ENCODE peak calls at places on chromosomes 12 and 14, in eight cellular contexts. I is COR-L47; C is activated T-helper 1 cell treated with Interleukin-2 at 50 U/mL for 16 hours; D is transverse colon; Q is COLO829; F is posterior vena cava; R is stimulated activated CD4-positive, alpha-beta T cell treated with anti-CD3 and anti-CD28 coated beads, TNF-alpha, amount 100 ng/mL, for 1 hour; M is mesenchymal stem cell. S is an unnamed sample.

GRCh38 chr12:31989987-31990386 is 30.8 kb downstream of the RESF1 start:
- DNase-seq in M (peak), F (no peak), Q (no peak), R (no peak), D (no peak), C (no peak), I (no peak), S (no peak)

GRCh38 chr14:95660550-95661515 is 25.4 kb upstream of the TCL1B start:
- DNase-seq in Q (peak), M (no peak), R (no peak), F (no peak), D (no peak), I (no peak), C (no peak), S (no peak)

GRCh38 chr12:77120156-77120555 is 54.8 kb upstream of the E2F7 start:
- DNase-seq in M (peak), I (no peak), C (no peak), R (no peak), Q (no peak), D (no peak), F (no peak), S (no peak)

GRCh38 chr14:62015945-62016344 is 253.7 kb downstream of the SNAPC1 start:
- DNase-seq in D (no peak), Q (no peak), F (no peak), R (no peak), I (no peak), C (no peak), M (no peak), S (no peak)

GRCh38 chr14:89572566-89573398 is 155.7 kb upstream of the FOXN3 start:
- DNase-seq in D (no peak), Q (no peak), F (no peak), C (no peak), I (no peak), R (no peak), M (no peak), S (no peak)

GRCh38 chr14:58428011-58428807 is 690 bp downstream of the KIAA0586 start:
- DNase-seq in I (no peak), M (peak), D (peak), C (no peak), R (no peak), F (no peak), Q (peak), S (no peak)

GRCh38 chr12:12585115-12585862 is 22.6 kb upstream of the DUSP16 start:
- DNase-seq in I (no peak), Q (no peak), R (no peak), M (no peak), C (no peak), F (no peak), D (no peak), S (no peak)

GRCh38 chr14:37411079-37411735 is 183.8 kb downstream of the FOXA1 start:
- DNase-seq in Q (no peak), R (no peak), C (no peak), M (peak), F (no peak), I (peak), D (no peak), S (no peak)